ENCODE peak calls at places on chromosomes 4 and X, in six cellular contexts. S is A549, Z is mucosa of descending colon, J is Karpas-422, Q is astrocyte of the spinal cord, T is NT2/D1. W is an unnamed sample.

GRCh38 chr4:20422398-20422797 is 170.7 kb downstream of the SLIT2 start:
- DNase-seq in S (no peak), Z (peak), J (peak), Q (peak), T (peak), W (peak)

GRCh38 chr4:155665054-155665453 is 1.6 kb upstream of the GUCY1A1 start:
- DNase-seq in S (no peak), Z (no peak), J (peak), Q (no peak), T (no peak), W (no peak)

GRCh38 chr4:40940317-40940720 is 190.6 kb downstream of the NSUN7 start:
- DNase-seq in S (no peak), Z (no peak), J (no peak), Q (no peak), T (no peak), W (no peak)

GRCh38 chr4:56261027-56261426 is 126.3 kb downstream of the AASDH start:
- DNase-seq in S (no peak), Z (no peak), J (no peak), Q (no peak), T (no peak), W (peak)

GRCh38 chr4:84319124-84319523 is 180.0 kb downstream of the NKX6-1 start:
- DNase-seq in S (no peak), Z (no peak), J (no peak), Q (peak), T (no peak), W (no peak)

GRCh38 chr4:165873298-165874071 is 448 bp downstream of the TLL1 start:
- DNase-seq in S (peak), Z (peak), J (no peak), Q (peak), T (no peak), W (no peak)

GRCh38 chr4:164876680-164877324 is at the start of gene APELA:
- DNase-seq in S (no peak), Z (no peak), J (peak), Q (no peak), T (no peak), W (no peak)

GRCh38 chr4:3478446-3479357 is 15.6 kb downstream of the DOK7 start:
- DNase-seq in S (no peak), Z (peak), J (no peak), Q (no peak), T (no peak), W (no peak)

DNA sequence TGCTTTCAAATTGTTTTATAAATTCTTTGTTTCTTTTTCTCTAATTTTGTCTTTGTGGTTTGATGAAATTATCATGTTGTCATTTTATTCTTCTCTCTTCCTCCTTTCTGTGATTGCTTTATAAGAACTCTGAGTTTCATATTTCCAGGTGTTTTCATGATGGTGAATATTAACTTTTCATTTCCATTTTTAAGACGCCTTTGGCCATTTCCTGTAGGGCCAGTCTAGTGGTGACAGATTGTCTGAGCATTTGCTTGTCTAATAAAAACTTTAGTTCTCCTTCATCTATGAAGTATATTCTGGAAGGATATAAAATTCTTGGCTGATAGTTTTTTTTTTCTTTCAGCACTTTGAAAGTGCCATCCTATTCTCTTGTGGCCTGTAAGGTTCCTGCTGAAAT is 128.1 kb downstream of the FAM13A start:
- DNase-seq in S (no peak), Z (no peak), J (no peak), Q (no peak), T (no peak), W (no peak)
- H3K4me3 ChIP-seq in S (no peak), Z (no peak), J (no peak), Q (no peak), T (no peak), W (no peak)

DNA sequence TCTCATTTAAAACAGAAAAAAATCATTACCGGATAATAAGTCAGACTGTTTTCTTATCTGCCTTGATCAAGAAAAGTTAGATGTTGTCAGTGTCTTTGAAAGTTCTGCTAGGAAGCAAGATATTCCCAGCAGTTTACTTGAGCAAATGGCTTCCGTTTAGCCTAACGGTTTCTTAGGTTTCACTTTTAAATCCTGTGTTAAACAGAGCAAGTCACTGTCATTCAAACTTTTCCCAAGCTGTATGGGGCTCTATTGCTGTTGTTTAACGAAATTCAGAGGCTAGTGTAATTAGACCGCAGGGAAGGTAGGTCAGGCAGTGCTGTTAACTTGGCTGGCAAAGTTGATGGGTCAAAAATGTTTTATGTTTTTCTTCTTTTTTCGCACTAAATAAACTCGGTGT is 80.3 kb upstream of the NEIL3 start:
- DNase-seq in S (no peak), Z (no peak), J (no peak), Q (peak), T (no peak), W (no peak)
- H3K4me3 ChIP-seq in S (peak), Z (no peak), J (no peak), Q (peak), T (no peak), W (no peak)

GRCh38 chrX:151975736-151976275 is 1.3 kb upstream of the GABRE start:
- DNase-seq in S (no peak), Z (no peak), J (no peak), Q (no peak), T (no peak), W (no peak)

GRCh38 chrX:151974336-151975227 is at the start of gene GABRE:
- DNase-seq in S (no peak), Z (peak), J (no peak), Q (peak), T (no peak), W (no peak)

GRCh38 chrX:151975228-151975593 is 735 bp upstream of the GABRE start:
- DNase-seq in S (no peak), Z (no peak), J (no peak), Q (no peak), T (no peak), W (no peak)

GRCh38 chrX:151973851-151974335 is 583 bp downstream of the GABRE start:
- DNase-seq in S (no peak), Z (peak), J (no peak), Q (peak), T (no peak), W (no peak)

GRCh38 chrX:151973262-151973661 is 1.2 kb downstream of the GABRE start:
- DNase-seq in S (no peak), Z (no peak), J (no peak), Q (no peak), T (no peak), W (no peak)
- H3K4me3 ChIP-seq in S (peak), Z (no peak), J (no peak), Q (peak), T (peak), W (no peak)

GRCh38 chrX:50071507-50071906 is 129.3 kb downstream of the AKAP4 start:
- DNase-seq in S (no peak), Z (no peak), J (no peak), Q (no peak), T (no peak), W (no peak)

GRCh38 chrX:50075630-50076349 is 125.0 kb downstream of the AKAP4 start:
- DNase-seq in S (no peak), Z (no peak), J (no peak), Q (no peak), T (no peak), W (no peak)

GRCh38 chrX:50073601-50074000 is 127.2 kb downstream of the AKAP4 start:
- DNase-seq in S (no peak), Z (no peak), J (no peak), Q (no peak), T (no peak), W (no peak)

GRCh38 chrX:50068893-50069292 is 131.9 kb downstream of the AKAP4 start:
- DNase-seq in S (no peak), Z (no peak), J (no peak), Q (no peak), T (no peak), W (no peak)

DNA sequence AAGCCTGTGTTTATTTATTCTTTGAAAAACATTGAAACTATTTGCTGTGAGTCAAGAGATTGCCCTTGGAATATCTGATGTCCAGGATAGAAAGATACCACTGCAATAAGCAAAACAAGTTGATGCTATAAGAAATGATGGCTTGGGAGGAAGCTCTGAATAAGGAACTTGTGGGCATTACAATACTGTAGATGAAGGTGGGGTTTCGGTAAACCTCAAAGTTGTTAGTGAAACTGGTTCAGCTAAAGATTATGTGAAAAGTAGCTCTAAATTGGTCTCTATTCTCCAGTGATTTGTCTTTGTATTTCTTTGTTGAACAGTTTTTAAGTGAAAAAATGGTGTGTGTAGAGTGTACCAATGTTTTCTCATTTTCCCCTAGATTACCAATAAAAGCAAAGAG is 128.7 kb downstream of the AKAP4 start:
- DNase-seq in S (no peak), Z (no peak), J (no peak), Q (no peak), T (no peak), W (no peak)
- H3K4me3 ChIP-seq in S (no peak), Z (no peak), J (no peak), Q (no peak), T (no peak), W (no peak)

GRCh38 chrX:118904218-118904617 is 70.2 kb upstream of the LONRF3 start:
- DNase-seq in S (no peak), Z (no peak), J (no peak), Q (no peak), T (no peak), W (no peak)
- H3K4me3 ChIP-seq in S (no peak), Z (no peak), J (no peak), Q (no peak), T (no peak), W (no peak)

DNA sequence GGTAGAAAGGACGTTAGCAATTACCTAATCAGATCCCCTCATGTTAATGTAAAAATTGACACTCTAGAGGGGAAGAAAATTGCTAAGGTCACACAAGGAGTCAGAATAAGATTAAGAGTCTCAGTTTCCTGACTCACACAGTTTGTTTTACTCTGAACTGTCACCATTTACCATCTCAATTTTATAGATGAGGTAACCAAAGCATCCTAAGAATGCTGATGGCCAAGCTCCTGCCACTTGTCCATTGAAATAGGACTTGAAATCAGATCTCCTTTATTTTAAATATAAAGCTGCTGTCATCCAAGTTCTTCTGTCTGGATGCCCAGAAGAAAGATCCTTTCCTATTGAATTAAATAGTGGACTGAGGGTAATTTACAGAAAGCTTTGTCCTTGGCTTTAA is 114.8 kb upstream of the VAMP7 start:
- DNase-seq in S (no peak), Z (no peak), J (no peak), Q (no peak), T (no peak), W (no peak)
- H3K4me3 ChIP-seq in S (no peak), Z (no peak), J (no peak), Q (peak), T (no peak), W (no peak)

GRCh38 chr4:175412744-175413143 is 399.3 kb downstream of the GPM6A start:
- DNase-seq in S (no peak), Z (no peak), J (no peak), Q (peak), T (no peak), W (no peak)
- H3K4me3 ChIP-seq in S (no peak), Z (no peak), J (no peak), Q (no peak), T (no peak), W (no peak)

GRCh38 chrX:150983526-150984163 is 510 bp downstream of the HMGB3 start:
- DNase-seq in S (no peak), Z (no peak), J (no peak), Q (no peak), T (no peak), W (no peak)

GRCh38 chrX:150982786-150983525 is at the start of gene HMGB3:
- DNase-seq in S (peak), Z (peak), J (peak), Q (peak), T (peak), W (peak)

GRCh38 chrX:150984164-150984824 is 1.2 kb downstream of the HMGB3 start:
- DNase-seq in S (no peak), Z (peak), J (no peak), Q (no peak), T (no peak), W (no peak)

GRCh38 chrX:150980711-150981110 is 2.4 kb upstream of the HMGB3 start:
- DNase-seq in S (no peak), Z (no peak), J (no peak), Q (no peak), T (no peak), W (no peak)

GRCh38 chrX:150982235-150982785 is 825 bp upstream of the HMGB3 start:
- DNase-seq in S (no peak), Z (no peak), J (no peak), Q (no peak), T (no peak), W (no peak)
- H3K4me3 ChIP-seq in S (peak), Z (no peak), J (no peak), Q (peak), T (peak), W (peak)

DNA sequence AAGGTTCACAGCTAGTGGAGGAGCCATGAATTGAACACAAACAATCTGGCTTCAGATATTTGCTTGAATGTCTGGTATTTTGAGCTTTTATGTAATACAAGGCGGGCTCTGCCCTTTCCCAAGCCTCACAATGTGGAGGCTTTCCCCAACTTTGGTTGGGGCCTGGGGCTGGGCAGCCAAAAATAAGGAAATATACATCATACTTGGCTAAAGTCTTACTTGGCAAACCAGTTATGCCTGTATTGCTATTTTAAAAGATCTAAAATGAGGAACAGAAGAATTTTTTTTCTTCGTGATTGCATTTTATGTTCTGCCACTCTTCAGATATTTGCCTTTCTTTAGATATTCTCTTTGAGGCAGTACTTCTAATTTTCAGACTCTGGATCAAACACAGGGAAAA is 26.1 kb downstream of the ARFIP1 start:
- DNase-seq in S (no peak), Z (no peak), J (no peak), Q (no peak), T (no peak), W (no peak)
- H3K4me3 ChIP-seq in S (no peak), Z (no peak), J (no peak), Q (no peak), T (no peak), W (no peak)